ENCODE peak calls at places on chromosome 1, in five cellular contexts. H is NCI-H146, N is fibroblast of lung, F is A172, Z is foreskin fibroblast. Y is an unnamed sample.

GRCh38 chr1:15584489-15585363 is at the start of gene AGMAT:
- DNase-seq in H (peak), N (peak), F (no peak), Z (peak), Y (peak)

GRCh38 chr1:161218301-161219077 is 3.4 kb downstream of the FCER1G start:
- DNase-seq in H (no peak), N (no peak), F (no peak), Z (no peak), Y (no peak)

GRCh38 chr1:157312270-157312812 is 174.1 kb upstream of the ETV3 start:
- DNase-seq in H (no peak), N (no peak), F (no peak), Z (peak), Y (no peak)

GRCh38 chr1:190479537-190479936 is 1.9 kb upstream of the BRINP3 start:
- DNase-seq in H (peak), N (no peak), F (no peak), Z (no peak), Y (no peak)

GRCh38 chr1:228017356-228018124 is 10.7 kb downstream of the WNT3A start:
- DNase-seq in H (no peak), N (no peak), F (no peak), Z (no peak), Y (no peak)

GRCh38 chr1:46721806-46722205 is 2.9 kb upstream of the EFCAB14 start:
- DNase-seq in H (no peak), N (no peak), F (no peak), Z (no peak), Y (no peak)

GRCh38 chr1:225548140-225548857 is 104.6 kb downstream of the ENAH start:
- DNase-seq in H (no peak), N (peak), F (no peak), Z (no peak), Y (no peak)

GRCh38 chr1:229410692-229411433 is 23.0 kb downstream of the ACTA1 start:
- DNase-seq in H (peak), N (peak), F (peak), Z (peak), Y (peak)

GRCh38 chr1:207565546-207566468 is 69.8 kb downstream of the CR1 start:
- DNase-seq in H (no peak), N (peak), F (peak), Z (peak), Y (peak)

GRCh38 chr1:71916894-71917293 is 365.4 kb downstream of the NEGR1 start:
- DNase-seq in H (no peak), N (no peak), F (no peak), Z (no peak), Y (no peak)

Y was measured in RKO.